ENCODE peak calls at places on chromosomes 5 and 9, in eight cellular contexts. N is cardiac muscle cell, B is HepG2, C is fibroblast of lung, E is pancreas, O is lower leg skin, F is AG04450, Y is progenitor cell of endocrine pancreas. K is an unnamed sample.

GRCh38 chr5:181173027-181173419 is 25.6 kb downstream of the OR2V2 start:
- DNase-seq in N (no peak), E (no peak), O (no peak), F (no peak), Y (no peak), C (no peak), B (no peak), K (no peak)

GRCh38 chr5:32710859-32711692 is at the start of gene NPR3:
- DNase-seq in O (no peak), F (no peak), B (no peak), N (peak; percentile 48), Y (no peak), E (no peak), C (peak; percentile 62), K (no peak)

GRCh38 chr5:1444361-1445189 is 665 bp downstream of the SLC6A3 start:
- DNase-seq in C (no peak), E (no peak), Y (no peak), B (no peak), O (peak; percentile 70), N (no peak), F (no peak), K (no peak)

GRCh38 chr5:148829734-148830133 is 3.3 kb downstream of the ADRB2 start:
- DNase-seq in B (no peak), F (no peak), E (no peak), O (no peak), Y (no peak), C (no peak), N (no peak), K (no peak)

GRCh38 chr5:74679968-74680367 is 5.1 kb upstream of the HEXB start:
- DNase-seq in F (no peak), B (no peak), E (no peak), Y (no peak), C (peak; percentile 20), N (no peak), O (no peak), K (no peak)

GRCh38 chr5:102289251-102289899 is 6.7 kb downstream of the SLCO4C1 start:
- DNase-seq in N (no peak), Y (no peak), F (no peak), C (no peak), E (no peak), B (peak; percentile 15), O (no peak), K (no peak)

GRCh38 chr9:76996700-76997099 is 22.8 kb upstream of the FOXB2 start:
- DNase-seq in N (peak; percentile 53), E (no peak), O (no peak), Y (no peak), C (no peak), B (peak; percentile 12), F (no peak), K (no peak)

GRCh38 chr9:114591206-114591853 is 3.8 kb downstream of the ATP6V1G1 start:
- DNase-seq in F (no peak), Y (no peak), O (no peak), B (peak; percentile 85), C (peak; percentile 39), E (no peak), N (no peak), K (no peak)

GRCh38 chr5:64183956-64184355 is 18.3 kb downstream of the RNF180 start:
- DNase-seq in C (no peak), E (no peak), O (no peak), B (no peak), N (no peak), F (no peak), Y (no peak), K (no peak)

GRCh38 chr9:36222449-36222848 is 31.7 kb downstream of the CLTA start:
- DNase-seq in N (no peak), F (no peak), O (no peak), B (no peak), Y (no peak), C (no peak), E (no peak), K (no peak)

GRCh38 chr5:82772281-82772680 is 304.9 kb downstream of the TMEM167A start:
- DNase-seq in B (no peak), O (no peak), F (no peak), N (no peak), Y (no peak), E (no peak), C (no peak), K (no peak)

GRCh38 chr5:93503598-93504067 is 77.4 kb downstream of the NR2F1-AS1 start:
- DNase-seq in F (peak; percentile 77), N (peak; percentile 87), E (no peak), Y (no peak), B (peak; percentile 3), O (no peak), C (peak; percentile 93), K (no peak)

GRCh38 chr9:13715430-13715829 is 435.9 kb upstream of the MPDZ start:
- DNase-seq in O (no peak), Y (no peak), N (no peak), C (no peak), E (no peak), F (no peak), B (no peak), K (no peak)

GRCh38 chr5:19855929-19856328 is 132.1 kb downstream of the CDH18 start:
- DNase-seq in Y (no peak), N (no peak), F (peak; percentile 7), B (no peak), E (no peak), C (peak; percentile 21), O (no peak), K (no peak)

GRCh38 chr9:109705515-109705914 is 74.5 kb upstream of the PALM2AKAP2 start:
- DNase-seq in N (peak; percentile 42), B (peak; percentile 2), C (peak; percentile 53), F (no peak), E (no peak), Y (no peak), O (no peak), K (no peak)

GRCh38 chr9:81861644-81862043 is 66.6 kb upstream of the SPATA31D4 start:
- DNase-seq in C (peak; percentile 40), N (peak; percentile 60), Y (no peak), B (no peak), O (no peak), E (no peak), F (no peak), K (no peak)

GRCh38 chr9:91771864-91772263 is 178.2 kb downstream of the ROR2 start:
- DNase-seq in B (no peak), C (no peak), F (no peak), E (no peak), N (no peak), Y (no peak), O (no peak), K (no peak)

GRCh38 chr9:94783121-94783664 is 56.7 kb downstream of the AOPEP start:
- DNase-seq in B (peak; percentile 75), C (peak; percentile 89), N (peak; percentile 90), Y (peak; percentile 41), O (peak; percentile 96), E (peak; percentile 82), F (peak; percentile 58), K (peak; percentile 94)

GRCh38 chr5:143605403-143606005 is 202.0 kb upstream of the NR3C1 start:
- DNase-seq in Y (no peak), F (no peak), E (no peak), N (peak; percentile 46), B (no peak), O (no peak), C (peak; percentile 16), K (no peak)

DNA sequence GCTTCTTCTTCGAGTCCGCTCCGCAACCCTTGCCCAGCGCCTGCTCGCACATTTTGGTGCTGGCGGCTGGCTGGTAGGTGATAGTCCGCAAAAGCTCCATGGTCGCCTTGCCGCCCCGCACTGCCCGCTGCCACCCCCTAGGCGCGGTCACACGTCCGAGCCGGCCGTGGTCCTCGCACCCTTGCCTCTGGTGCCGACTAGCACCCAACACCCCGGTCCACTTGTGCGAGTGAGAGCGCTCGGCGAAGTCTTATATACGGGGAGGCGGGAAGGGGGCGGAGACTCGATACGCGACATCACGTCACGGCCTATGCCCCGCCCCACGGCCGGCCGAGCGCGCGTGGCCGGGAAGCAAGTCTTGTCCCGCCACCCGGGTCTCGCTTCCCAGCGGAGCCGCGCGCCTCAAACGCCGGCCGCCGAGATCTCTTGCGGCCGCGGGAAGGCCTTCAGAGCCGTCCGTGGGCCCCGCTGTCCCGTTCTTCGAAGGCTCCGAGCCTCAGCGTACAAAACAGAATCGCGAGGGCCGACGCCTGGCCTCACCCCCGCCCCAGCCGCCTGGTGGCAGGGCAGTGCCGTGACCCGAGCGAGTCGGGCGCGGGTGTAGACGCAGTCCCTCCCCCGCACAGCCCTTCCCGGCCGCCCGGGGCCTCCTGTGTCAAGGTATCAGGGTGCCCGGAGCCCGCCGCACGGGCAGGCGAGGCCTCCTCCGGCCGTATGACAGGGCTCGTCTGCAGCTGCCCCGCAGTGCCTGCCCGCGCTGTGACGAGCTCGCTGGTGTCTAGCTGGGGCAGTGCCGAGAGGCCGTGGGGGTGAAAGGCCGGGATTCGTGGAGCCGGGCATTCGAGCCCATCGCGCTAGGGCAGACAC is at the start of gene PLK2:
- DNase-seq in B (peak; percentile 52), O (peak; percentile 99), N (peak; percentile 98), C (peak; percentile 95), E (peak; percentile 95), F (peak; percentile 93), Y (peak; percentile 89), K (peak; percentile 99)
- TF ChIP-seq CTCF in B (no peak), O (no peak), N (peak; percentile 43), C (peak; percentile 30), E (peak; percentile 46), F (peak; percentile 32), Y (peak; percentile 45), K (no peak)

GRCh38 chr5:170226138-170226435 is 6.7 kb upstream of the C5orf58 start:
- DNase-seq in N (no peak), F (no peak), C (no peak), E (no peak), Y (no peak), O (no peak), B (no peak), K (no peak)
- TF ChIP-seq CTCF in N (no peak), F (no peak), C (no peak), E (no peak), Y (no peak), O (no peak), B (no peak), K (no peak)

GRCh38 chr5:67989457-67989856 is 226.1 kb upstream of the PIK3R1 start:
- DNase-seq in Y (no peak), O (no peak), F (no peak), C (peak; percentile 75), N (peak; percentile 73), E (no peak), B (no peak), K (no peak)
- TF ChIP-seq CTCF in Y (no peak), O (no peak), F (no peak), C (no peak), N (peak; percentile 13), E (no peak), B (no peak), K (peak; percentile 14)

GRCh38 chr5:52990531-52990925 is 1.4 kb downstream of the ITGA2 start:
- DNase-seq in Y (no peak), E (no peak), B (no peak), C (no peak), O (no peak), N (no peak), F (no peak), K (no peak)

GRCh38 chr5:52988335-52989024 is 672 bp upstream of the ITGA2 start:
- DNase-seq in O (no peak), N (no peak), C (no peak), E (no peak), Y (no peak), F (no peak), B (no peak), K (no peak)

GRCh38 chr5:52987711-52988329 is 1.3 kb upstream of the ITGA2 start:
- DNase-seq in O (no peak), E (no peak), C (no peak), N (no peak), Y (no peak), F (no peak), B (peak; percentile 48), K (no peak)

GRCh38 chr5:52989025-52989780 is at the start of gene ITGA2:
- DNase-seq in Y (peak; percentile 45), B (peak; percentile 74), F (no peak), E (peak; percentile 58), C (peak; percentile 47), O (peak; percentile 89), N (peak; percentile 71), K (peak; percentile 84)

GRCh38 chr5:52989781-52990530 is 804 bp downstream of the ITGA2 start:
- DNase-seq in Y (peak; percentile 30), N (peak; percentile 66), E (peak; percentile 41), O (peak; percentile 86), B (no peak), C (peak; percentile 70), F (no peak), K (no peak)
- TF ChIP-seq CTCF in Y (peak; percentile 36), N (peak; percentile 40), E (no peak), O (no peak), B (peak; percentile 37), C (peak; percentile 50), F (peak; percentile 37), K (peak; percentile 43)